ENCODE peak calls at places on chromosome 1, in four cellular contexts. S is K562, U is HCT116, F is H1. E is an unnamed sample.

GRCh38 chr1:206786212-206786886 is 14.1 kb upstream of the IL10 start:
- DNase-seq in S (no peak), U (no peak), F (no peak), E (no peak)

GRCh38 chr1:187474266-187474665 is 645.5 kb downstream of the PLA2G4A start:
- DNase-seq in S (no peak), U (no peak), F (no peak), E (no peak)

GRCh38 chr1:172477216-172477615 is 33.3 kb upstream of the PIGC start:
- DNase-seq in S (no peak), U (no peak), F (no peak), E (no peak)

GRCh38 chr1:39672551-39672947 is 642 bp upstream of the NT5C1A start:
- DNase-seq in S (peak; percentile 67), U (no peak), F (peak; percentile 81), E (no peak)

GRCh38 chr1:147840909-147841308 is 61.7 kb upstream of the GJA8 start:
- DNase-seq in S (peak; percentile 61), U (peak; percentile 4), F (no peak), E (no peak)

GRCh38 chr1:23202263-23202749 is 15.0 kb downstream of the HTR1D start:
- DNase-seq in S (no peak), U (no peak), F (no peak), E (no peak)

GRCh38 chr1:143727263-143727662 is 244.5 kb downstream of the FAM72C start:
- DNase-seq in S (no peak), U (no peak), F (no peak), E (no peak)

GRCh38 chr1:63713627-63714481 is 60.0 kb upstream of the ROR1 start:
- DNase-seq in S (no peak), U (peak; percentile 57), F (no peak), E (no peak)

GRCh38 chr1:214280386-214281029 is 451 bp upstream of the SMYD2 start:
- DNase-seq in S (peak; percentile 60), U (no peak), F (peak; percentile 67), E (no peak)

GRCh38 chr1:12177999-12178441 is 11.2 kb downstream of the TNFRSF1B start:
- DNase-seq in S (no peak), U (peak; percentile 35), F (no peak), E (no peak)

GRCh38 chr1:161021959-161022332 is 994 bp upstream of the F11R start:
- DNase-seq in S (no peak), U (no peak), F (no peak), E (no peak)
- H3K4me3 ChIP-seq in S (peak overlapping the region; percentile 87), U (peak overlapping the region; percentile 67), F (peak overlapping the region; percentile 96), E (peak overlapping the region; percentile 93)

DNA sequence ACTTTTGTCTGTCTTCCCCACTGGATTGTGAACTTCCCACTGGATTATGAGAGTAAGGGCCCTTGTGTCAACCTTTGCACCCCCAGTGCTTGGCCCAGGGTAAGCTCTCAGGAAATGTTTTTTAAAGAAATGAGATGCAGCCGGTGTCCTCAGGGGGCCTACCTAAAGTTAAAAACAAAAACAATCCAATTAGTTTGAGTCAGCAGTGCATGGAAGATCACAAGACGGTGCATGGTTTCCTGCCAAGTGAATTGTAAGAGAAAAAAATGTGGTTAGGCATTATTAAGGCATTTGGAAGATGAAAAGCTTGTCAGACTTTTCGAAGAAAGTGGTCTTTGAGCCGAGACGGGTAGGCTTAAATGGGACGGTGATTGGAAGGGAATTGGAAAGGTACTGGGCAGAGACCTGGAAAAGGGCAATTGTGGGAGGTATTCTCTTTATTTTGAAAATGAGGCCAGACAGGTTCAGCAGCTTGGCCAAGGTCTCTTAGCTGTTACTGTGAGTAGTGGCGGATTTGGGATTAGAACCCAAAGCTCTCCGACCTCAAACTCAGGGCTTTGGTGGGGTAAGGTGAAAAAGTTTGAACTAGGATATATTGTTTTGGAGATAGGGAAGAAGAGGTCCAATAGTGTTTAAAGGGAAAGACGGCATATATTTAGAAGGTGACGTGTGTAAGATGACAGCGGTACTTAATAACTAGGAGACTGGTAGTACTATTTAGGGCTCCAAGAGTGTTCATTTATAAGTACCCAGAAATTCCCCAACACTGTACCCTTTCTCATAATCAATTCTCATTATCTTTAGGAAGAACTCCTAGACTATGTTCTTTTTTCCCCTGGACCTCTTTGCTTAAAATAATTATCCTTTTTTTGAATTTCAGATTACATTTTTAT is 1.2 kb downstream of the LYPLAL1 start:
- DNase-seq in S (peak; percentile 45), U (no peak), F (no peak), E (no peak)
- TF ChIP-seq POLR2AphosphoS5 in S (peak; percentile 35), U (no peak), F (no peak), E (no peak)

GRCh38 chr1:42866549-42866948 is 20.1 kb downstream of the ZNF691 start:
- DNase-seq in S (no peak), U (no peak), F (no peak), E (no peak)
- H3K9ac ChIP-seq in S (no peak overlapping the region), U (no peak overlapping the region), F (no peak overlapping the region), E (no peak overlapping the region)

GRCh38 chr1:27147842-27148518 is 6.9 kb downstream of the SLC9A1 start:
- DNase-seq in S (no peak), U (no peak), F (no peak), E (no peak)
- H3K4me3 ChIP-seq in S (no peak overlapping the region), U (no peak overlapping the region), F (no peak overlapping the region), E (no peak overlapping the region)

GRCh38 chr1:203322480-203323179 is 17.3 kb downstream of the BTG2 start:
- DNase-seq in S (no peak), U (no peak), F (no peak), E (no peak)
- TF ChIP-seq POLR2AphosphoS5 in S (no peak), U (no peak), F (no peak), E (no peak)

E was measured in SK-N-MC.